ENCODE peak calls at places on chromosomes 5 and 9, in six cellular contexts. One of them, this sample, is unnamed. For H3K9me3, the result is how much of the 10 kb centered on the place peaks cover.

GRCh38 chr9:98491778-98492177 is 217.0 kb downstream of the GABBR2 start:
- DNase-seq in colonic mucosa: no peak
- DNase-seq in CD8-positive, alpha-beta T cell: no peak
- DNase-seq in AG04450: peak
- DNase-seq in IMR-90: peak
- DNase-seq in SK-N-MC: no peak
- DNase-seq in this sample: no peak

GRCh38 chr5:59354274-59354673 is 539.3 kb downstream of the PDE4D start:
- DNase-seq in colonic mucosa: no peak
- DNase-seq in SK-N-MC: no peak
- DNase-seq in CD8-positive, alpha-beta T cell: no peak
- DNase-seq in IMR-90: peak
- DNase-seq in AG04450: no peak
- DNase-seq in this sample: no peak

GRCh38 chr5:115573133-115573532 is 28.6 kb upstream of the FEM1C start:
- DNase-seq in colonic mucosa: no peak
- DNase-seq in AG04450: no peak
- DNase-seq in CD8-positive, alpha-beta T cell: no peak
- DNase-seq in IMR-90: peak
- DNase-seq in SK-N-MC: no peak
- DNase-seq in this sample: no peak

GRCh38 chr5:10619649-10620048 is 55.8 kb downstream of the ANKRD33B start:
- DNase-seq in IMR-90: no peak
- DNase-seq in colonic mucosa: no peak
- DNase-seq in SK-N-MC: no peak
- DNase-seq in CD8-positive, alpha-beta T cell: no peak
- DNase-seq in AG04450: no peak
- DNase-seq in this sample: no peak

GRCh38 chr9:91896513-91897121 is 53.4 kb downstream of the ROR2 start:
- DNase-seq in SK-N-MC: no peak
- DNase-seq in IMR-90: peak
- DNase-seq in CD8-positive, alpha-beta T cell: no peak
- DNase-seq in colonic mucosa: no peak
- DNase-seq in AG04450: no peak
- DNase-seq in this sample: no peak

GRCh38 chr5:90962481-90962880 is 403.9 kb downstream of the ADGRV1 start:
- DNase-seq in colonic mucosa: no peak
- DNase-seq in AG04450: no peak
- DNase-seq in CD8-positive, alpha-beta T cell: no peak
- DNase-seq in SK-N-MC: no peak
- DNase-seq in IMR-90: no peak
- DNase-seq in this sample: no peak

GRCh38 chr5:6604946-6605345 is 27.9 kb downstream of the NSUN2 start:
- DNase-seq in IMR-90: no peak
- DNase-seq in CD8-positive, alpha-beta T cell: no peak
- DNase-seq in colonic mucosa: no peak
- DNase-seq in AG04450: no peak
- DNase-seq in SK-N-MC: no peak
- DNase-seq in this sample: no peak

GRCh38 chr9:124808246-124808956 is 31.5 kb downstream of the OLFML2A start:
- DNase-seq in AG04450: no peak
- DNase-seq in CD8-positive, alpha-beta T cell: no peak
- DNase-seq in IMR-90: no peak
- DNase-seq in SK-N-MC: no peak
- DNase-seq in colonic mucosa: no peak
- DNase-seq in this sample: no peak

GRCh38 chr5:109695005-109695926 is 5.5 kb downstream of the MAN2A1 start:
- DNase-seq in AG04450: no peak
- DNase-seq in CD8-positive, alpha-beta T cell: no peak
- DNase-seq in colonic mucosa: no peak
- DNase-seq in SK-N-MC: no peak
- DNase-seq in IMR-90: no peak
- DNase-seq in this sample: no peak

GRCh38 chr9:107465467-107466451 is 23.8 kb downstream of the KLF4 start:
- DNase-seq in CD8-positive, alpha-beta T cell: no peak
- DNase-seq in AG04450: no peak
- DNase-seq in SK-N-MC: no peak
- DNase-seq in IMR-90: peak
- DNase-seq in colonic mucosa: peak
- DNase-seq in this sample: no peak

GRCh38 chr5:87121315-87122170 is 146.1 kb upstream of the RASA1 start:
- DNase-seq in CD8-positive, alpha-beta T cell: peak
- DNase-seq in AG04450: peak
- DNase-seq in colonic mucosa: no peak
- DNase-seq in IMR-90: peak
- DNase-seq in SK-N-MC: peak
- DNase-seq in this sample: peak

GRCh38 chr5:134135091-134135655 is 20.7 kb downstream of the TCF7 start:
- DNase-seq in IMR-90: no peak
- DNase-seq in colonic mucosa: no peak
- DNase-seq in CD8-positive, alpha-beta T cell: no peak
- DNase-seq in AG04450: no peak
- DNase-seq in SK-N-MC: no peak
- DNase-seq in this sample: peak

GRCh38 chr5:18024542-18024941 is 390.3 kb downstream of the TAF11L14 start:
- DNase-seq in colonic mucosa: no peak
- DNase-seq in CD8-positive, alpha-beta T cell: no peak
- DNase-seq in IMR-90: no peak
- DNase-seq in AG04450: no peak
- DNase-seq in SK-N-MC: no peak
- DNase-seq in this sample: no peak
- H3K9me3 ChIP-seq in colonic mucosa: under half
- H3K9me3 ChIP-seq in CD8-positive, alpha-beta T cell: under half
- H3K9me3 ChIP-seq in IMR-90: under half
- H3K9me3 ChIP-seq in AG04450: under half
- H3K9me3 ChIP-seq in SK-N-MC: under half
- H3K9me3 ChIP-seq in this sample: under half

DNA sequence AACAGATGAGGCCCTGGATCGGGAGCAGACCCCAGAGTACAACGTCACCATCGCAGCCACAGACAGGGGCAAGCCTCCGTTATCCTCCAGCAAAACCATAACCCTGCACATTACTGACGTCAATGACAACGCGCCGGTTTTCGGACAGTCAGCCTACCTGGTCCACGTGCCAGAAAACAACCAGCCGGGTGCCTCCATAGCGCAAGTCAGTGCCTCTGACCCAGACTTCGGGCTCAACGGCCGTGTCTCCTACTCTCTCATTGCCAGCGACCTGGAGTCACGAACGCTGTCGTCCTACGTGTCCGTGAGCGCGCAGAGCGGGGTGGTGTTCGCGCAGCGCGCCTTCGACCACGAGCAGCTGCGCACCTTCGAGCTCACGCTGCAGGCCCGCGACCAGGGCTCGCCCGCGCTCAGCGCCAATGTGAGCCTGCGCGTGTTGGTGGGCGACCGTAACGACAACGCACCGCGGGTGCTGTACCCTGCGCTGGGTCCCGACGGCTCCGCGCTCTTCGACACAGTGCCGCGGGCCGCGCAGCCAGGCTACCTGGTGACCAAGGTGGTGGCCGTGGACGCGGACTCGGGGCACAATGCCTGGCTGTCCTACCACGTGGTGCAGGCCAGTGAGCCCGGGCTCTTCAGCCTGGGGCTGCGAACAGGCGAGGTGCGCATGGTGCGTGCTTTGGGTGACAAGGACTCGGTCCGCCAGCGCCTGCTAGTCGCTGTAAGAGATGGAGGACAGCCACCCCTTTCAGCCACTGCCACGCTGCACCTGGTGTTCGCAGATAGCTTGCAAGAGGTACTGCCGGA is 1.6 kb upstream of the PCDHGA11 start:
- DNase-seq in AG04450: no peak
- DNase-seq in colonic mucosa: no peak
- DNase-seq in SK-N-MC: no peak
- DNase-seq in IMR-90: no peak
- DNase-seq in CD8-positive, alpha-beta T cell: no peak
- DNase-seq in this sample: no peak
- H3K9me3 ChIP-seq in AG04450: half or more
- H3K9me3 ChIP-seq in colonic mucosa: under half
- H3K9me3 ChIP-seq in SK-N-MC: under half
- H3K9me3 ChIP-seq in IMR-90: half or more
- H3K9me3 ChIP-seq in CD8-positive, alpha-beta T cell: under half
- H3K9me3 ChIP-seq in this sample: under half

GRCh38 chr5:95606419-95606818 is 13.5 kb upstream of the GPR150 start:
- DNase-seq in SK-N-MC: no peak
- DNase-seq in AG04450: no peak
- DNase-seq in colonic mucosa: no peak
- DNase-seq in CD8-positive, alpha-beta T cell: no peak
- DNase-seq in IMR-90: no peak
- DNase-seq in this sample: no peak
- H3K9me3 ChIP-seq in SK-N-MC: under half
- H3K9me3 ChIP-seq in AG04450: under half
- H3K9me3 ChIP-seq in colonic mucosa: under half
- H3K9me3 ChIP-seq in CD8-positive, alpha-beta T cell: under half
- H3K9me3 ChIP-seq in IMR-90: under half
- H3K9me3 ChIP-seq in this sample: under half

GRCh38 chr5:4038994-4039393 is 443.4 kb downstream of the IRX1 start:
- DNase-seq in AG04450: no peak
- DNase-seq in IMR-90: no peak
- DNase-seq in colonic mucosa: no peak
- DNase-seq in CD8-positive, alpha-beta T cell: no peak
- DNase-seq in SK-N-MC: no peak
- DNase-seq in this sample: no peak
- H3K9me3 ChIP-seq in AG04450: under half
- H3K9me3 ChIP-seq in IMR-90: under half
- H3K9me3 ChIP-seq in colonic mucosa: under half
- H3K9me3 ChIP-seq in CD8-positive, alpha-beta T cell: under half
- H3K9me3 ChIP-seq in SK-N-MC: under half
- H3K9me3 ChIP-seq in this sample: under half

DNA sequence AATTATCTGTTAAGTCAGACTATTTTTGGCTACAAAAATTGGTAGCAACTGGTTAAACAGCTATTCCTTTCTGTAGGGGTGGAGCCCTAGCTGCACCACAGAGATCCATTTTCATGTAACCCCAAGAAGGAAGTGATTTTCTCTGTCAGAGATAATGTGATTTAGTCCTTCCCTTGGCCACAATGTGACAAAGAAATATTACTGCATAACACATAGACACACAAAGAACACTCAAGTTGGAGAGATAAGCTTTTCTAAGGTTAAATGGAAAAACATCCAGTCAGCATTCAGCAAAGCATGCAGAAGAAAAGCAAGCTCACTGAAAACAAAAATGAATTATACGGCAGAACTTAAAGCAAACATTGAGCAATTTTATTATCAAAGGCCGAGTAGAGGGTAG is 227.8 kb upstream of the CDH9 start:
- DNase-seq in AG04450: no peak
- DNase-seq in colonic mucosa: no peak
- DNase-seq in CD8-positive, alpha-beta T cell: no peak
- DNase-seq in SK-N-MC: no peak
- DNase-seq in IMR-90: no peak
- DNase-seq in this sample: no peak
- H3K9me3 ChIP-seq in AG04450: under half
- H3K9me3 ChIP-seq in colonic mucosa: under half
- H3K9me3 ChIP-seq in CD8-positive, alpha-beta T cell: under half
- H3K9me3 ChIP-seq in SK-N-MC: under half
- H3K9me3 ChIP-seq in IMR-90: under half
- H3K9me3 ChIP-seq in this sample: under half

DNA sequence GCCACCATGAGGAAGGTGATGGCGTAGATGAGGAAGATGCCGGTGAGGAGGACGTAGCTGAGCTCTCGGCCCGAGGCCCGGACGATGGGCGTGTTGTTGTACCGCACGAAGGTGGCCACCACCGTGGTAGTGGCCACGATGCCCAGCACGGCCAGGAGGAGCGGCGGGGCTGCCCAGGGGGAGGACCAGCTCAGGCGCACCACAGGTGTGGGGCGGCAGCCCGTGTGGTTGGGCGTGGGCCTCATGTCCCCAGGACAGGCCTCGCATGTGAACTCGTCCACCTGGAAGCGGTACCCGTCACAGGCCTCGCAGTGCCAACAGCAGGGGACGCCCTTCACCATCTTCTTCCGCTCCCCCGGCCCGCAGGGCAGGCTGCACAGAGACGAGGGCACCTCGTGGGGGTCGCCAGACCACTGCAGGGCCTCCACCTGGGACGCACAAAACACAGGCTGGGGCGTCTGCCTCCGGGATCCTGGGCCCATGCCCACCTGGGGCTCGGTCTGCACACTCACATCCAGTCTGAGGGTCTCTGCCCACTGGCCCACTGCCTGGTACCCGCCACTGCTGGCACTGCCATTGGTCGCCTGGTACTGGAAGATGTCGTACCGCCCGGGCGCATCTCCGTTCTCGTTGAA is 8.7 kb downstream of the GRM6 start:
- DNase-seq in AG04450: no peak
- DNase-seq in SK-N-MC: no peak
- DNase-seq in IMR-90: no peak
- DNase-seq in colonic mucosa: no peak
- DNase-seq in CD8-positive, alpha-beta T cell: no peak
- DNase-seq in this sample: no peak
- H3K9me3 ChIP-seq in AG04450: half or more
- H3K9me3 ChIP-seq in SK-N-MC: under half
- H3K9me3 ChIP-seq in IMR-90: half or more
- H3K9me3 ChIP-seq in colonic mucosa: under half
- H3K9me3 ChIP-seq in CD8-positive, alpha-beta T cell: under half
- H3K9me3 ChIP-seq in this sample: under half

This sample was measured in T-helper 17 cell.